ENCODE peak calls at places on chromosomes 4 and X, in six cellular contexts. D is WTC11, K is pancreas, I is astrocyte of the spinal cord, W is cardiac fibroblast, V is right lobe of liver. Y is an unnamed sample.

GRCh38 chr4:55069248-55069647 is 56.1 kb downstream of the KDR start:
- DNase-seq in D (no peak), K (no peak), I (peak; percentile 59), W (peak; percentile 72), V (no peak), Y (no peak)

GRCh38 chrX:67544281-67544680 is 460 bp downstream of the AR start:
- DNase-seq in D (peak; percentile 16), K (peak; percentile 17), I (peak; percentile 8), W (peak; percentile 6), V (peak; percentile 65), Y (no peak)

GRCh38 chr4:57426779-57427395 is 316.7 kb upstream of the IGFBP7 start:
- DNase-seq in D (peak; percentile 81), K (peak; percentile 69), I (peak; percentile 82), W (peak; percentile 82), V (peak; percentile 77), Y (peak; percentile 55)

GRCh38 chrX:154712781-154713391 is 38.0 kb downstream of the GAB3 start:
- DNase-seq in D (no peak), K (no peak), I (peak; percentile 71), W (peak; percentile 59), V (no peak), Y (peak; percentile 66)

GRCh38 chr4:173057442-173057841 is 111.2 kb upstream of the GALNT7 start:
- DNase-seq in D (no peak), K (no peak), I (no peak), W (no peak), V (no peak), Y (no peak)

GRCh38 chr4:71229477-71230257 is 109.2 kb upstream of the SLC4A4 start:
- DNase-seq in D (peak; percentile 16), K (no peak), I (peak; percentile 69), W (peak; percentile 78), V (peak; percentile 76), Y (peak; percentile 39)

GRCh38 chr4:87270144-87270543 is 49.7 kb upstream of the KLHL8 start:
- DNase-seq in D (peak; percentile 13), K (no peak), I (peak; percentile 51), W (peak; percentile 79), V (no peak), Y (no peak)

GRCh38 chrX:132227383-132228112 is 8.3 kb upstream of the RAP2C start:
- DNase-seq in D (no peak), K (no peak), I (no peak), W (no peak), V (no peak), Y (no peak)

GRCh38 chrX:23656684-23657083 is 10.6 kb upstream of the PRDX4 start:
- DNase-seq in D (no peak), K (no peak), I (no peak), W (peak; percentile 3), V (no peak), Y (no peak)

GRCh38 chrX:42247241-42247640 is 323.9 kb upstream of the CASK start:
- DNase-seq in D (no peak), K (no peak), I (no peak), W (peak; percentile 74), V (no peak), Y (no peak)

GRCh38 chr4:34202154-34202553 is 2042.2 kb downstream of the ARAP2 start:
- DNase-seq in D (no peak), K (no peak), I (no peak), W (no peak), V (no peak), Y (no peak)

GRCh38 chr4:138555107-138555506 is 313.0 kb upstream of the SLC7A11 start:
- DNase-seq in D (no peak), K (no peak), I (no peak), W (no peak), V (no peak), Y (no peak)

GRCh38 chr4:30537462-30537861 is 182.7 kb upstream of the PCDH7 start:
- DNase-seq in D (no peak), K (no peak), I (peak; percentile 90), W (peak; percentile 86), V (no peak), Y (no peak)

GRCh38 chr4:77110707-77111106 is 34.9 kb upstream of the CCNI start:
- DNase-seq in D (no peak), K (no peak), I (no peak), W (peak; percentile 12), V (no peak), Y (no peak)

GRCh38 chrX:20265221-20265725 is 1.4 kb downstream of the RPS6KA3 start:
- DNase-seq in D (peak; percentile 12), K (peak; percentile 43), I (peak; percentile 65), W (peak; percentile 83), V (peak; percentile 60), Y (peak; percentile 37)

GRCh38 chr4:87353592-87353991 is 30.9 kb upstream of the HSD17B13 start:
- DNase-seq in D (peak; percentile 52), K (peak; percentile 39), I (peak; percentile 67), W (peak; percentile 67), V (no peak), Y (peak; percentile 51)

GRCh38 chrX:104343408-104344129 is 88.8 kb upstream of the ESX1 start:
- DNase-seq in D (peak; percentile 59), K (no peak), I (peak; percentile 82), W (peak; percentile 88), V (no peak), Y (peak; percentile 12)

GRCh38 chr4:94419549-94419948 is 32.2 kb upstream of the PDLIM5 start:
- DNase-seq in D (no peak), K (no peak), I (no peak), W (no peak), V (no peak), Y (no peak)

GRCh38 chr4:23946307-23946706 is 56.5 kb upstream of the PPARGC1A start:
- DNase-seq in D (no peak), K (no peak), I (no peak), W (no peak), V (no peak), Y (no peak)

DNA sequence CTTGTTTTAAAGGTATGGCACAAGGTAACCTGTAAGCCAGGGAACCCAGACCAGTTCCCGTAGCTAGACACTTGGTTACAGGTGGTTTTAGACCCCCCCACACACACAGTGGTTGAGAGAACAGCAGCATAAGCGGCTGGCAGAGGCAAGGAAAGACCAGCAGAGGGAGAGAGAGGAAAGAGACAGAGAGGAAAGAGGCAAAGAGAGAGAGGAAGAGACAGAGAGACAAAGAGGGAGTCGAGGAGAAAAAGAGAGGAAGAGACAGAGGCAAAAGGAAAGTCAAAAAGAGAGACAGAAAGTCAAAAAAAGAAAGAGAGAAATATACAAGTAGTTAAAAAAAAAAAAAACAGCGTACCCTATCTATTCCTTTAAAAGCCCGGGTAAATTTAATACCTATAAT is 19.5 kb upstream of the PCSK1N start:
- DNase-seq in D (peak; percentile 20), K (no peak), I (no peak), W (peak; percentile 3), V (no peak), Y (no peak)
- TF ChIP-seq CTCF in D (no peak), K (no peak), I (peak; percentile 40), W (peak; percentile 46), V (no peak), Y (no peak)

GRCh38 chr4:177579649-177580048 is 137.4 kb upstream of the AGA start:
- DNase-seq in D (no peak), K (no peak), I (no peak), W (no peak), V (no peak), Y (no peak)
- TF ChIP-seq CTCF in D (no peak), K (no peak), I (peak; percentile 24), W (no peak), V (peak; percentile 7), Y (no peak)

GRCh38 chr4:6760865-6761264 is 21.7 kb upstream of the KIAA0232 start:
- DNase-seq in D (no peak), K (no peak), I (no peak), W (no peak), V (no peak), Y (no peak)

GRCh38 chr4:6763330-6763851 is 19.1 kb upstream of the KIAA0232 start:
- DNase-seq in D (no peak), K (no peak), I (no peak), W (no peak), V (no peak), Y (no peak)

GRCh38 chr4:6758732-6759131 is 23.8 kb upstream of the KIAA0232 start:
- DNase-seq in D (no peak), K (no peak), I (no peak), W (no peak), V (no peak), Y (no peak)

GRCh38 chr4:6762244-6762615 is 20.3 kb upstream of the KIAA0232 start:
- DNase-seq in D (no peak), K (no peak), I (no peak), W (no peak), V (no peak), Y (no peak)

DNA sequence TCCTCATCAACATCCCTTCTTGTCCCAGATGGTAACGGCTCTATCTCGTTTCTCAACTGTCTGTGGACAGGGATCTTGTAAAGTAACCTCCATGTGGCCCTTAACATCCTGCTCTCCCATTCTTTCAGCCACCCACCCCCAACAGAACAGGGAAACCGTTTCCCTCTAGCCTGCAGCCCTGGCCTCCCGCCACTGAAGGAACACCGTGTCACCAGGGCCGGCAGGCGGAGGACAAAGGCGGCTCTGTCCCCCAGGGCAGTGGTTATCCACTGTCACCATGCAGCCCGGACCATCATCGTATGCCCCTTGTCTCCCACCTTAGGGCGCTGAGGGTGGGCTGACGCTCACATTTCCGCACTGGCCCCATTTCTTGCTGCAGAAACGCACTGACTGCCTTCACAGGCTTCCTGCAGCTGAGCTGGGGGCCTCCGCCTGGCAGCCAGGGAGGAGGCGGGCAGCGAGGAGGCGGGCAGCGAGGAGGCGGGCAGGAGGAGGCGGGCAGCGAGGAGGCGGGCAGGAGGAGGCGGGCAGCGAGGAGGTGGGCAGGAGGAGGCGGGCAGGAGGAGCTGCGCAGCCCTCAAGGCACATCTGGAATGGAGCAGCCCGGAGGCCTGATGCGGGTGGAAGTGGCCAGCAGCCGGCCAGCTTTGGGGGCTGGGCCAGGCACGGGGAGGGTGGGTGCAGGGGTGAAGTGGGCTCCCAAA is 20.8 kb upstream of the KIAA0232 start:
- DNase-seq in D (no peak), K (no peak), I (no peak), W (no peak), V (no peak), Y (no peak)
- TF ChIP-seq CTCF in D (no peak), K (no peak), I (no peak), W (no peak), V (no peak), Y (no peak)

GRCh38 chrX:31298881-31299280 is 227.0 kb upstream of the FTHL17 start:
- DNase-seq in D (no peak), K (no peak), I (no peak), W (no peak), V (no peak), Y (no peak)

GRCh38 chrX:31287861-31288260 is 216.0 kb upstream of the FTHL17 start:
- DNase-seq in D (no peak), K (no peak), I (no peak), W (peak; percentile 29), V (no peak), Y (no peak)

GRCh38 chrX:31297881-31298280 is 226.0 kb upstream of the FTHL17 start:
- DNase-seq in D (no peak), K (no peak), I (no peak), W (no peak), V (no peak), Y (no peak)

GRCh38 chrX:31294475-31294874 is 222.6 kb upstream of the FTHL17 start:
- DNase-seq in D (no peak), K (no peak), I (no peak), W (no peak), V (no peak), Y (no peak)

DNA sequence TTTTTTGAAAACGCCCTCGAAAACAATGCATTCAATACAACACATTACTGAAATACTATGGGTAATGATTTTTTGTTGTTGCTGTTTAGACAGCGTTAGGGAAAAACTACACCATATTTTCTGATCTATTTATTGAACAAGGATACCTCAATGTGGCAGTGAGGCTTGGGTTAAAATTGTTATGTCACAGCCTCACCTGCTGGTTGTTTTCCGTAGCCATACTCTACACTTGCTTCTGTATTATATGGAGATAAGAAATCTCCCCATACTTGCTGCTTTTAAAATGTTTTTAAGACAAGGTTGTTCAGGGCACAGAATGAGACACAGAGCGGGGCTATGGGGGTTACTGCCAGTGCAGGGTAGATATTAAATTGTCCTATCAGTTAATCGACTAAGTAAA is 221.6 kb upstream of the FTHL17 start:
- DNase-seq in D (no peak), K (no peak), I (no peak), W (no peak), V (no peak), Y (peak; percentile 12)
- TF ChIP-seq CTCF in D (no peak), K (no peak), I (no peak), W (no peak), V (no peak), Y (peak; percentile 37)